ENCODE peak calls at places on chromosome 5, in four cellular contexts. E is H9, P is neuronal stem cell, N is mesenchymal stem cell. C is an unnamed sample.

GRCh38 chr5:157354825-157355224 is 88.9 kb downstream of the CYFIP2 start:
- DNase-seq in N (peak), E (peak), P (no peak), C (no peak)

GRCh38 chr5:66805514-66806430 is 209.6 kb downstream of the MAST4 start:
- DNase-seq in N (no peak), E (no peak), P (no peak), C (peak)

GRCh38 chr5:112141582-112141981 is 277.5 kb downstream of the EPB41L4A start:
- DNase-seq in N (no peak), E (no peak), P (no peak), C (no peak)

GRCh38 chr5:74679968-74680367 is 5.1 kb upstream of the HEXB start:
- DNase-seq in E (no peak), N (peak), P (no peak), C (no peak)

GRCh38 chr5:12854386-12854785 is 950.1 kb upstream of the CTNND2 start:
- DNase-seq in E (no peak), N (no peak), P (no peak), C (no peak)

GRCh38 chr5:169350016-169350415 is 49.1 kb upstream of the SLIT3 start:
- DNase-seq in E (no peak), P (no peak), N (peak), C (peak)

GRCh38 chr5:172179032-172179989 is 8.7 kb downstream of the STK10 start:
- DNase-seq in E (peak), N (peak), P (no peak), C (peak)

GRCh38 chr5:135887447-135887864 is 8.2 kb downstream of the IL9 start:
- DNase-seq in E (peak), P (peak), N (peak), C (peak)

GRCh38 chr5:107154598-107154997 is 516.1 kb downstream of the EFNA5 start:
- DNase-seq in E (no peak), P (no peak), N (no peak), C (no peak)

GRCh38 chr5:6383376-6383775 is 5.0 kb upstream of the MED10 start:
- DNase-seq in E (no peak), P (no peak), N (no peak), C (no peak)

GRCh38 chr5:141343242-141343952 is at the start of gene PCDHGA3:
- DNase-seq in E (no peak), N (no peak), P (no peak), C (no peak)

GRCh38 chr5:157984611-157985010 is 125.7 kb upstream of the CLINT1 start:
- DNase-seq in P (no peak), E (no peak), N (no peak), C (no peak)

GRCh38 chr5:125587631-125588030 is 835.6 kb upstream of the GRAMD2B start:
- DNase-seq in N (no peak), E (no peak), P (no peak), C (no peak)

GRCh38 chr5:172173771-172174170 is 14.3 kb downstream of the STK10 start:
- DNase-seq in E (no peak), N (peak), P (no peak), C (peak)

GRCh38 chr5:11234501-11234911 is 473.5 kb upstream of the DAP start:
- DNase-seq in P (no peak), E (no peak), N (no peak), C (no peak)

GRCh38 chr5:113266913-113267227 is 167.9 kb downstream of the TSSK1B start:
- DNase-seq in N (no peak), P (no peak), E (no peak), C (peak)

GRCh38 chr5:43121565-43122484 is 1.1 kb downstream of the ZNF131 start:
- DNase-seq in N (peak), P (peak), E (no peak), C (peak)

GRCh38 chr5:139488269-139488668 is 5.7 kb upstream of the STING1 start:
- DNase-seq in N (no peak), P (no peak), E (no peak), C (no peak)

GRCh38 chr5:115258001-115258400 is 4.7 kb downstream of the PGGT1B start:
- DNase-seq in P (no peak), N (no peak), E (no peak), C (no peak)

GRCh38 chr5:138753794-138754698 is 821 bp downstream of the CTNNA1 start:
- DNase-seq in N (peak), E (peak), P (peak), C (peak)

GRCh38 chr5:99034336-99034735 is 105.5 kb upstream of the CHD1 start:
- DNase-seq in N (no peak), E (no peak), P (no peak), C (no peak)

GRCh38 chr5:54325610-54326311 is 15.4 kb upstream of the ARL15 start:
- DNase-seq in E (no peak), P (no peak), N (no peak), C (peak)

GRCh38 chr5:100900796-100901731 is 2.0 kb downstream of the ST8SIA4 start:
- DNase-seq in N (peak), E (peak), P (peak), C (peak)

DNA sequence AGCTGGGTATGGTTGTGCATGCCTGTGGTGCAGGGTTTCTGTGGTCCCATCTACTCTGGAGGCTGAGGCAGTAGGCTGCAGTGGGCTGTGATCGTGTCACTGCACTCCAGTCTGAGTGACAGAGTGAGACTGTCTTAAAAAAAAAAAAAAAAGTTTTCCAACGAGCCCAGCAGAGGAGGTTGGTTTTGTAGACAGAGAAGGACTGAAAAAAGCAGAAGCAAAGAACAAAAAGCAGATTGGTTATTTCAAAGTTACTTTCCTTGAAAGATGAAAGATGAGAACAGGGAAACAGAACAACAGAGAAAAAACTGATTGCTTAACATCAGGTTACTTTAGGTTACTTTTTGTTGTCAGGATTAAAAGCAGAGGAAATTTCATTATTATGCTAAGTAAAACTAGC is 78.0 kb downstream of the ANKRD55 start:
- DNase-seq in E (no peak), P (no peak), N (peak), C (no peak)
- H2BK12ac ChIP-seq in E (no peak), P (no peak), N (peak), C (no peak)

GRCh38 chr5:178080618-178081410 is 32.5 kb upstream of the N4BP3 start:
- DNase-seq in E (no peak), P (no peak), N (no peak), C (peak)

GRCh38 chr5:178080056-178080455 is 33.3 kb upstream of the N4BP3 start:
- DNase-seq in P (no peak), N (no peak), E (no peak), C (peak)

GRCh38 chr5:178083942-178084341 is 29.4 kb upstream of the N4BP3 start:
- DNase-seq in P (no peak), E (no peak), N (no peak), C (peak)

GRCh38 chr5:178078197-178078995 is 34.9 kb upstream of the N4BP3 start:
- DNase-seq in E (no peak), N (peak), P (no peak), C (peak)

DNA sequence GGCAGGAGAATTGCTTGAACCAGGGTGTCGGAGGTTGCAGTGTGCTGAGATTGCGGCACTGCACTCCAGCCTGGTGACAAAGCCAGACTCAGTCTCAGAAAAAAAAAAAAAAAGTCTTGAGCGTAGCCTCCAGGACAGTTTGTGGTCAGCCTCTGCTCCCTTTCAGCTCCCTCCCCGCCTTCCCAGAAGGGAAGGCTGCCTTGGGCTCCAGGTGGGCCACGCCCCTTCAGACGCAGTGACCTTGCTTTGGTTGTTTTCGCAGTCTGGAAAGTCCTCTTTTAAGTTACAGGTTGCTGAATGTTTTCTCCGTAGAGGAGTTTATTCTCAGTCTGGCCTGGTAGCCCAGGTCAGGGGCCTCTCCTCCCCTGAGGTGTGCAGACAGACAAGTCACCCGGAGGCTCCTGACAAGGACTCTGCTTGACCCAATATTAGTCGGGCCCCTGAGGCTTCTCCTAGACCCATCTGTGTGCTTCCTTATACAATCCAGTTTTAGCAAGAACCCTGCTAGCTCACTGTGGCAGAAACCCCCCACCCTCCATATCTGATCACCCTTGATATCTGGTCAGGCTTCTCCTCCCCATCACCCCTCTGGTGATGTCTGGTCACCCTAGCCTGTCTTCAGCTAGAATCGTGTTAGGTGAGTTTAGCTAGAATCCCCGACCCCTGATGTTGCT is 31.6 kb upstream of the N4BP3 start:
- DNase-seq in P (no peak), E (peak), N (no peak), C (peak)
- H2BK12ac ChIP-seq in P (no peak), E (no peak), N (no peak), C (no peak)

GRCh38 chr5:142405814-142406395 is 81.1 kb upstream of the SPRY4 start:
- DNase-seq in E (no peak), N (no peak), P (no peak), C (no peak)
- H2BK12ac ChIP-seq in E (no peak), N (no peak), P (no peak), C (no peak)

GRCh38 chr5:76498328-76498727 is 95.2 kb downstream of the IQGAP2 start:
- DNase-seq in P (no peak), N (no peak), E (no peak), C (no peak)

GRCh38 chr5:76494201-76494600 is 91.1 kb downstream of the IQGAP2 start:
- DNase-seq in E (no peak), N (no peak), P (no peak), C (no peak)

GRCh38 chr5:76493190-76493837 is 90.2 kb downstream of the IQGAP2 start:
- DNase-seq in E (no peak), N (no peak), P (no peak), C (no peak)

GRCh38 chr5:76492819-76493189 is 89.7 kb downstream of the IQGAP2 start:
- DNase-seq in E (no peak), N (no peak), P (no peak), C (peak)

DNA sequence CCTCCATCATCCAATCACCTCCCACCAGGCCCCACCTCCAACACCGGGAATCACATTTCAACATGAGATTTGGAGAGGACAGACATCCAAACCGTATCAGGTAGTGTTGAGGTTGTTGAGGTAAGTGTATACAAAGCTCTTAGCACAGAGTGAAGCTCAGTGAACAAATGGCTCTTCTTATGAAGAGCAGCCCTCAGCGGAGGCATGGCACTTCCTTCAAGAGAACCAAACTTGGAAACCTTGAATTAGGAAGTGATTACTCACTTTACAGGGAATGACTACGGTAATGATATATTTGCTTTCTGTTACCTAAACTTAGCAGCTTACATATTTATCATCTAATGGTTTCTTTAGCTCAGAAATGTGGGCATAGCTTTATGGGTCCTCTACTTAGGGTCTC is 92.8 kb downstream of the IQGAP2 start:
- DNase-seq in N (no peak), P (no peak), E (no peak), C (no peak)
- H2BK12ac ChIP-seq in N (no peak), P (no peak), E (no peak), C (no peak)

DNA sequence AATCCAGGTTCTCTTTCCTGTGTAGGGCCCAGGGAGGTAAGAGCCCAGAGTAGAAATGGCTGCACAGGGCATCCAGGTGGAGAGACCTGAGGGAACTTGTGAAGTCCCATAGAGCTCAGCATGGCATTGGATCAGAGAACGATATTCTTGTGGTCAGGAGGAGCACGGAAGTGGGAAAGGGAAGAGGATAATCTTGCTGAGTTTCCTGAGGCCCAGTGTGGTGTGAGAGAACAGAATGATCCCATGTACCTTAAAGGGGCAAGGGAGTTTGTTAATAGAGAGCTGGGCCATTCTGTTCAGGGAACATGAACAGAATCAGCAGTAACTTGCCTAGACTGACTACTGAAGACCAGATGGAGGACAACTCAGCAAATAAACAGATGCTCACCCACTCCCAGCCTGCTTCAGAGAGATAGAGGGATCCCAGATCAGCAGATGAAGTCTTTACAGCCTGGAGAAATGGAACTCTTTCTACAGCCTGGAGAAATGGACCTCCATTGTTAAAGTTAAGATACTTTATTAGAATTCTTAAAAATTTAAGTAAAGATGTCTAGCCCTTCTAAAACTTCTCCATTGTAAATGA is 119.7 kb upstream of the ELL2 start:
- DNase-seq in E (no peak), N (peak), P (no peak), C (no peak)
- H2BK12ac ChIP-seq in E (no peak), N (peak), P (no peak), C (no peak)

GRCh38 chr5:173640166-173640804 is 23.8 kb upstream of the BOD1 start:
- DNase-seq in P (no peak), E (peak), N (no peak), C (no peak)

GRCh38 chr5:173642895-173643481 is 26.5 kb upstream of the BOD1 start:
- DNase-seq in E (peak), P (no peak), N (no peak), C (no peak)

GRCh38 chr5:173643964-173644363 is 27.5 kb upstream of the BOD1 start:
- DNase-seq in P (peak), E (peak), N (no peak), C (no peak)

GRCh38 chr5:173641171-173641570 is 24.7 kb upstream of the BOD1 start:
- DNase-seq in P (no peak), E (no peak), N (no peak), C (no peak)

GRCh38 chr5:173642191-173642816 is 25.9 kb upstream of the BOD1 start:
- DNase-seq in P (no peak), N (no peak), E (peak), C (no peak)
- H2BK12ac ChIP-seq in P (no peak), N (no peak), E (no peak), C (peak)